ENCODE peak calls at places on chromosomes 2 and 18, in four cellular contexts. One of them, this sample, is unnamed.

GRCh38 chr2:219081701-219082331 is 21.1 kb upstream of the IHH start:
- DNase-seq in nephron progenitor cell: no peak
- DNase-seq in IMR-90: no peak
- DNase-seq in NB4: no peak
- DNase-seq in this sample: no peak

GRCh38 chr2:143489135-143489534 is 359.9 kb downstream of the ARHGAP15 start:
- DNase-seq in nephron progenitor cell: no peak
- DNase-seq in IMR-90: peak; percentile 93
- DNase-seq in NB4: no peak
- DNase-seq in this sample: peak; percentile 6

GRCh38 chr18:33355263-33355662 is 85.3 kb downstream of the CCDC178 start:
- DNase-seq in nephron progenitor cell: no peak
- DNase-seq in IMR-90: no peak
- DNase-seq in NB4: no peak
- DNase-seq in this sample: no peak

GRCh38 chr2:45223531-45223930 is 214.3 kb upstream of the SIX2 start:
- DNase-seq in nephron progenitor cell: no peak
- DNase-seq in IMR-90: no peak
- DNase-seq in NB4: no peak
- DNase-seq in this sample: no peak

GRCh38 chr2:96847586-96847985 is 3.8 kb upstream of the ANKRD23 start:
- DNase-seq in nephron progenitor cell: no peak
- DNase-seq in IMR-90: no peak
- DNase-seq in NB4: peak; percentile 43
- DNase-seq in this sample: no peak

GRCh38 chr2:157936464-157936863 is 60.3 kb upstream of the ACVR1 start:
- DNase-seq in nephron progenitor cell: no peak
- DNase-seq in IMR-90: no peak
- DNase-seq in NB4: no peak
- DNase-seq in this sample: peak; percentile 29

GRCh38 chr18:49949991-49950395 is 136.7 kb upstream of the ACAA2 start:
- DNase-seq in nephron progenitor cell: no peak
- DNase-seq in IMR-90: no peak
- DNase-seq in NB4: peak; percentile 23
- DNase-seq in this sample: no peak

GRCh38 chr2:27024188-27024587 is 8.6 kb upstream of the TMEM214 start:
- DNase-seq in nephron progenitor cell: peak; percentile 33
- DNase-seq in IMR-90: no peak
- DNase-seq in NB4: no peak
- DNase-seq in this sample: no peak

GRCh38 chr2:180943275-180943674 is 37.1 kb upstream of the UBE2E3 start:
- DNase-seq in nephron progenitor cell: no peak
- DNase-seq in IMR-90: no peak
- DNase-seq in NB4: no peak
- DNase-seq in this sample: no peak

GRCh38 chr2:171550613-171551012 is 28.3 kb downstream of the CYBRD1 start:
- DNase-seq in nephron progenitor cell: no peak
- DNase-seq in IMR-90: peak; percentile 17
- DNase-seq in NB4: no peak
- DNase-seq in this sample: no peak

GRCh38 chr2:222635295-222635694 is 20.6 kb downstream of the FARSB start:
- DNase-seq in nephron progenitor cell: no peak
- DNase-seq in IMR-90: no peak
- DNase-seq in NB4: no peak
- DNase-seq in this sample: no peak

GRCh38 chr2:230502593-230502992 is 86.6 kb downstream of the SP100 start:
- DNase-seq in nephron progenitor cell: no peak
- DNase-seq in IMR-90: no peak
- DNase-seq in NB4: no peak
- DNase-seq in this sample: no peak

GRCh38 chr18:50428531-50429206 is 53.8 kb downstream of the SKA1 start:
- DNase-seq in nephron progenitor cell: no peak
- DNase-seq in IMR-90: no peak
- DNase-seq in NB4: peak; percentile 41
- DNase-seq in this sample: no peak

GRCh38 chr2:136407952-136408318 is 290.0 kb upstream of the CXCR4 start:
- DNase-seq in nephron progenitor cell: no peak
- DNase-seq in IMR-90: no peak
- DNase-seq in NB4: no peak
- DNase-seq in this sample: peak; percentile 50

GRCh38 chr2:135708159-135708558 is 33.5 kb upstream of the UBXN4 start:
- DNase-seq in nephron progenitor cell: no peak
- DNase-seq in IMR-90: no peak
- DNase-seq in NB4: no peak
- DNase-seq in this sample: no peak

GRCh38 chr18:72826736-72827135 is 41.1 kb downstream of the NETO1 start:
- DNase-seq in nephron progenitor cell: no peak
- DNase-seq in IMR-90: no peak
- DNase-seq in NB4: no peak
- DNase-seq in this sample: no peak

GRCh38 chr18:27057459-27058302 is 127.4 kb downstream of the CHST9 start:
- DNase-seq in nephron progenitor cell: no peak
- DNase-seq in IMR-90: no peak
- DNase-seq in NB4: no peak
- DNase-seq in this sample: no peak

GRCh38 chr18:48325115-48325670 is 84.0 kb downstream of the ZBTB7C start:
- DNase-seq in nephron progenitor cell: no peak
- DNase-seq in IMR-90: no peak
- DNase-seq in NB4: no peak
- DNase-seq in this sample: peak; percentile 49

GRCh38 chr18:79064228-79064627 is 5.0 kb upstream of the ATP9B start:
- DNase-seq in nephron progenitor cell: no peak
- DNase-seq in IMR-90: no peak
- DNase-seq in NB4: no peak
- DNase-seq in this sample: no peak

GRCh38 chr2:119753041-119753929 is 6.4 kb upstream of the PTPN4 start:
- DNase-seq in nephron progenitor cell: peak; percentile 14
- DNase-seq in IMR-90: peak; percentile 56
- DNase-seq in NB4: peak; percentile 80
- DNase-seq in this sample: peak; percentile 32

GRCh38 chr18:22275706-22276333 is 106.4 kb downstream of the GATA6 start:
- DNase-seq in nephron progenitor cell: no peak
- DNase-seq in IMR-90: no peak
- DNase-seq in NB4: no peak
- DNase-seq in this sample: no peak

This sample was measured in mammary epithelial cell.